ENCODE peak calls at places on chromosome 1, in four cellular contexts. One of them, this sample, is unnamed.

GRCh38 chr1:227315500-227316346 is 2.6 kb downstream of the CDC42BPA start:
- DNase-seq in Peyer's patch: no peak
- DNase-seq in ELF-1: no peak
- DNase-seq in stimulated activated CD8-positive, alpha-beta memory T cell treated with anti-CD3 and anti-CD28 coated beads, Interleukin-7, amount 100 ng/mL, for 24 hours: no peak
- DNase-seq in this sample: no peak

GRCh38 chr1:229409616-229410369 is 24.1 kb downstream of the ACTA1 start:
- DNase-seq in Peyer's patch: no peak
- DNase-seq in stimulated activated CD8-positive, alpha-beta memory T cell treated with anti-CD3 and anti-CD28 coated beads, Interleukin-7, amount 100 ng/mL, for 24 hours: no peak
- DNase-seq in ELF-1: peak
- DNase-seq in this sample: no peak

GRCh38 chr1:108049083-108049819 is 84.3 kb upstream of the VAV3 start:
- DNase-seq in Peyer's patch: peak
- DNase-seq in ELF-1: peak
- DNase-seq in stimulated activated CD8-positive, alpha-beta memory T cell treated with anti-CD3 and anti-CD28 coated beads, Interleukin-7, amount 100 ng/mL, for 24 hours: peak
- DNase-seq in this sample: peak

GRCh38 chr1:227898502-227899140 is 49.1 kb downstream of the WNT9A start:
- DNase-seq in stimulated activated CD8-positive, alpha-beta memory T cell treated with anti-CD3 and anti-CD28 coated beads, Interleukin-7, amount 100 ng/mL, for 24 hours: no peak
- DNase-seq in ELF-1: peak
- DNase-seq in Peyer's patch: no peak
- DNase-seq in this sample: no peak

GRCh38 chr1:17204546-17205440 is at the start of gene PADI1:
- DNase-seq in ELF-1: no peak
- DNase-seq in stimulated activated CD8-positive, alpha-beta memory T cell treated with anti-CD3 and anti-CD28 coated beads, Interleukin-7, amount 100 ng/mL, for 24 hours: no peak
- DNase-seq in Peyer's patch: no peak
- DNase-seq in this sample: no peak

GRCh38 chr1:55882931-55883330 is 667.8 kb upstream of the USP24 start:
- DNase-seq in Peyer's patch: no peak
- DNase-seq in stimulated activated CD8-positive, alpha-beta memory T cell treated with anti-CD3 and anti-CD28 coated beads, Interleukin-7, amount 100 ng/mL, for 24 hours: no peak
- DNase-seq in ELF-1: no peak
- DNase-seq in this sample: no peak

GRCh38 chr1:229894535-229894934 is 172.5 kb upstream of the GALNT2 start:
- DNase-seq in Peyer's patch: no peak
- DNase-seq in stimulated activated CD8-positive, alpha-beta memory T cell treated with anti-CD3 and anti-CD28 coated beads, Interleukin-7, amount 100 ng/mL, for 24 hours: no peak
- DNase-seq in ELF-1: no peak
- DNase-seq in this sample: no peak

GRCh38 chr1:79235221-79236002 is 228.9 kb upstream of the ADGRL4 start:
- DNase-seq in stimulated activated CD8-positive, alpha-beta memory T cell treated with anti-CD3 and anti-CD28 coated beads, Interleukin-7, amount 100 ng/mL, for 24 hours: no peak
- DNase-seq in Peyer's patch: no peak
- DNase-seq in ELF-1: no peak
- DNase-seq in this sample: peak

GRCh38 chr1:201267481-201268229 is 15.7 kb upstream of the PKP1 start:
- DNase-seq in stimulated activated CD8-positive, alpha-beta memory T cell treated with anti-CD3 and anti-CD28 coated beads, Interleukin-7, amount 100 ng/mL, for 24 hours: no peak
- DNase-seq in Peyer's patch: no peak
- DNase-seq in ELF-1: no peak
- DNase-seq in this sample: no peak

GRCh38 chr1:47411441-47411840 is 4.6 kb upstream of the FOXE3 start:
- DNase-seq in ELF-1: no peak
- DNase-seq in Peyer's patch: no peak
- DNase-seq in stimulated activated CD8-positive, alpha-beta memory T cell treated with anti-CD3 and anti-CD28 coated beads, Interleukin-7, amount 100 ng/mL, for 24 hours: no peak
- DNase-seq in this sample: no peak

GRCh38 chr1:56816264-56816663 is 2.9 kb downstream of the FYB2 start:
- DNase-seq in Peyer's patch: no peak
- DNase-seq in stimulated activated CD8-positive, alpha-beta memory T cell treated with anti-CD3 and anti-CD28 coated beads, Interleukin-7, amount 100 ng/mL, for 24 hours: no peak
- DNase-seq in ELF-1: no peak
- DNase-seq in this sample: no peak

This sample was measured in iPS-NIHi11.